ENCODE peak calls at places on chromosomes 2 and 18, in eight cellular contexts. One of them, this sample, is unnamed.

GRCh38 chr18:46283895-46284295 is 179.7 kb downstream of the HAUS1 start:
- DNase-seq in Calu3: no peak
- DNase-seq in H9: peak
- DNase-seq in T-cell: no peak
- DNase-seq in osteoblast: no peak
- DNase-seq in A172: no peak
- DNase-seq in dorsolateral prefrontal cortex: no peak
- DNase-seq in right cardiac atrium: no peak
- DNase-seq in this sample: no peak

GRCh38 chr2:19714926-19715325 is 186.9 kb downstream of the TTC32 start:
- DNase-seq in H9: no peak
- DNase-seq in osteoblast: no peak
- DNase-seq in right cardiac atrium: no peak
- DNase-seq in T-cell: no peak
- DNase-seq in A172: no peak
- DNase-seq in Calu3: no peak
- DNase-seq in dorsolateral prefrontal cortex: no peak
- DNase-seq in this sample: no peak

GRCh38 chr18:12838178-12838634 is 45.8 kb downstream of the PTPN2 start:
- DNase-seq in T-cell: no peak
- DNase-seq in A172: peak
- DNase-seq in right cardiac atrium: no peak
- DNase-seq in dorsolateral prefrontal cortex: no peak
- DNase-seq in Calu3: peak
- DNase-seq in H9: no peak
- DNase-seq in osteoblast: no peak
- DNase-seq in this sample: peak

GRCh38 chr2:40279001-40279400 is 172.9 kb downstream of the SLC8A1 start:
- DNase-seq in H9: no peak
- DNase-seq in osteoblast: no peak
- DNase-seq in T-cell: no peak
- DNase-seq in dorsolateral prefrontal cortex: no peak
- DNase-seq in Calu3: no peak
- DNase-seq in A172: no peak
- DNase-seq in right cardiac atrium: no peak
- DNase-seq in this sample: peak

GRCh38 chr2:239472220-239472775 is 71.5 kb upstream of the HDAC4 start:
- DNase-seq in right cardiac atrium: no peak
- DNase-seq in dorsolateral prefrontal cortex: no peak
- DNase-seq in osteoblast: no peak
- DNase-seq in H9: no peak
- DNase-seq in T-cell: no peak
- DNase-seq in Calu3: no peak
- DNase-seq in A172: no peak
- DNase-seq in this sample: no peak

GRCh38 chr2:38474833-38475566 is 97.9 kb upstream of the ATL2 start:
- DNase-seq in dorsolateral prefrontal cortex: no peak
- DNase-seq in right cardiac atrium: no peak
- DNase-seq in T-cell: no peak
- DNase-seq in osteoblast: no peak
- DNase-seq in A172: no peak
- DNase-seq in Calu3: peak
- DNase-seq in H9: no peak
- DNase-seq in this sample: no peak

GRCh38 chr2:70835643-70836042 is at the start of gene CD207:
- DNase-seq in H9: no peak
- DNase-seq in Calu3: no peak
- DNase-seq in right cardiac atrium: no peak
- DNase-seq in T-cell: no peak
- DNase-seq in osteoblast: no peak
- DNase-seq in dorsolateral prefrontal cortex: no peak
- DNase-seq in A172: no peak
- DNase-seq in this sample: no peak

GRCh38 chr2:131039535-131039907 is 53.7 kb downstream of the FAM168B start:
- DNase-seq in Calu3: no peak
- DNase-seq in A172: no peak
- DNase-seq in osteoblast: no peak
- DNase-seq in dorsolateral prefrontal cortex: peak
- DNase-seq in H9: no peak
- DNase-seq in T-cell: no peak
- DNase-seq in right cardiac atrium: no peak
- DNase-seq in this sample: no peak

GRCh38 chr18:54822872-54823845 is 5.1 kb upstream of the RAB27B start:
- DNase-seq in H9: no peak
- DNase-seq in right cardiac atrium: no peak
- DNase-seq in osteoblast: peak
- DNase-seq in A172: peak
- DNase-seq in dorsolateral prefrontal cortex: no peak
- DNase-seq in T-cell: no peak
- DNase-seq in Calu3: peak
- DNase-seq in this sample: peak

GRCh38 chr2:201419057-201419635 is 32.1 kb downstream of the TRAK2 start:
- DNase-seq in Calu3: no peak
- DNase-seq in H9: no peak
- DNase-seq in right cardiac atrium: no peak
- DNase-seq in T-cell: no peak
- DNase-seq in dorsolateral prefrontal cortex: no peak
- DNase-seq in osteoblast: no peak
- DNase-seq in A172: peak
- DNase-seq in this sample: no peak

GRCh38 chr2:176269319-176270099 is at the start of gene MTX2:
- DNase-seq in osteoblast: peak
- DNase-seq in dorsolateral prefrontal cortex: peak
- DNase-seq in Calu3: peak
- DNase-seq in A172: peak
- DNase-seq in T-cell: peak
- DNase-seq in H9: peak
- DNase-seq in right cardiac atrium: peak
- DNase-seq in this sample: peak

GRCh38 chr18:11324956-11325873 is 175.8 kb upstream of the PIEZO2 start:
- DNase-seq in dorsolateral prefrontal cortex: no peak
- DNase-seq in T-cell: no peak
- DNase-seq in H9: no peak
- DNase-seq in Calu3: no peak
- DNase-seq in right cardiac atrium: no peak
- DNase-seq in A172: peak
- DNase-seq in osteoblast: peak
- DNase-seq in this sample: peak

GRCh38 chr18:30982285-30982992 is 60.1 kb downstream of the DSC3 start:
- DNase-seq in dorsolateral prefrontal cortex: no peak
- DNase-seq in right cardiac atrium: peak
- DNase-seq in Calu3: no peak
- DNase-seq in T-cell: no peak
- DNase-seq in H9: no peak
- DNase-seq in A172: no peak
- DNase-seq in osteoblast: peak
- DNase-seq in this sample: no peak

GRCh38 chr2:47490406-47490805 is 87.5 kb downstream of the MSH2 start:
- DNase-seq in right cardiac atrium: no peak
- DNase-seq in Calu3: no peak
- DNase-seq in dorsolateral prefrontal cortex: no peak
- DNase-seq in H9: no peak
- DNase-seq in A172: no peak
- DNase-seq in osteoblast: no peak
- DNase-seq in T-cell: no peak
- DNase-seq in this sample: no peak

GRCh38 chr2:25168256-25169072 is at the start of gene POMC:
- DNase-seq in Calu3: peak
- DNase-seq in osteoblast: peak
- DNase-seq in right cardiac atrium: peak
- DNase-seq in H9: peak
- DNase-seq in A172: no peak
- DNase-seq in T-cell: no peak
- DNase-seq in dorsolateral prefrontal cortex: no peak
- DNase-seq in this sample: peak

GRCh38 chr2:150486539-150487484 is 655 bp downstream of the RND3 start:
- DNase-seq in osteoblast: peak
- DNase-seq in T-cell: no peak
- DNase-seq in Calu3: no peak
- DNase-seq in right cardiac atrium: peak
- DNase-seq in dorsolateral prefrontal cortex: no peak
- DNase-seq in H9: peak
- DNase-seq in A172: no peak
- DNase-seq in this sample: peak

GRCh38 chr2:26175191-26175715 is 2.4 kb downstream of the GAREM2 start:
- DNase-seq in A172: no peak
- DNase-seq in osteoblast: peak
- DNase-seq in right cardiac atrium: no peak
- DNase-seq in H9: no peak
- DNase-seq in dorsolateral prefrontal cortex: peak
- DNase-seq in T-cell: no peak
- DNase-seq in Calu3: no peak
- DNase-seq in this sample: no peak

GRCh38 chr18:31973929-31974546 is 31.1 kb upstream of the TRAPPC8 start:
- DNase-seq in H9: no peak
- DNase-seq in A172: no peak
- DNase-seq in dorsolateral prefrontal cortex: no peak
- DNase-seq in Calu3: no peak
- DNase-seq in right cardiac atrium: no peak
- DNase-seq in T-cell: no peak
- DNase-seq in osteoblast: no peak
- DNase-seq in this sample: no peak

GRCh38 chr2:203330434-203330833 is 2.2 kb downstream of the ABI2 start:
- DNase-seq in A172: no peak
- DNase-seq in Calu3: no peak
- DNase-seq in H9: no peak
- DNase-seq in osteoblast: peak
- DNase-seq in right cardiac atrium: no peak
- DNase-seq in T-cell: no peak
- DNase-seq in dorsolateral prefrontal cortex: no peak
- DNase-seq in this sample: peak

GRCh38 chr2:170176212-170176611 is 1.7 kb upstream of the MYO3B start:
- DNase-seq in T-cell: no peak
- DNase-seq in Calu3: no peak
- DNase-seq in osteoblast: no peak
- DNase-seq in right cardiac atrium: no peak
- DNase-seq in H9: no peak
- DNase-seq in A172: no peak
- DNase-seq in dorsolateral prefrontal cortex: no peak
- DNase-seq in this sample: no peak

GRCh38 chr2:6626406-6627012 is 239.2 kb downstream of the CMPK2 start:
- DNase-seq in dorsolateral prefrontal cortex: no peak
- DNase-seq in T-cell: no peak
- DNase-seq in A172: no peak
- DNase-seq in H9: no peak
- DNase-seq in Calu3: no peak
- DNase-seq in osteoblast: no peak
- DNase-seq in right cardiac atrium: no peak
- DNase-seq in this sample: no peak

GRCh38 chr18:74392323-74392722 is 64.8 kb downstream of the DIPK1C start:
- DNase-seq in dorsolateral prefrontal cortex: no peak
- DNase-seq in T-cell: no peak
- DNase-seq in Calu3: no peak
- DNase-seq in osteoblast: no peak
- DNase-seq in right cardiac atrium: no peak
- DNase-seq in A172: no peak
- DNase-seq in H9: no peak
- DNase-seq in this sample: no peak

GRCh38 chr2:4763009-4763408 is 929.2 kb upstream of the SOX11 start:
- DNase-seq in H9: peak
- DNase-seq in T-cell: no peak
- DNase-seq in A172: peak
- DNase-seq in dorsolateral prefrontal cortex: no peak
- DNase-seq in Calu3: no peak
- DNase-seq in osteoblast: no peak
- DNase-seq in right cardiac atrium: no peak
- DNase-seq in this sample: peak

GRCh38 chr2:47519604-47520301 is 116.8 kb downstream of the MSH2 start:
- DNase-seq in right cardiac atrium: no peak
- DNase-seq in H9: no peak
- DNase-seq in T-cell: no peak
- DNase-seq in osteoblast: no peak
- DNase-seq in A172: no peak
- DNase-seq in Calu3: no peak
- DNase-seq in dorsolateral prefrontal cortex: no peak
- DNase-seq in this sample: no peak

GRCh38 chr2:218017211-218018053 is 14.6 kb upstream of the TNS1 start:
- DNase-seq in Calu3: no peak
- DNase-seq in T-cell: no peak
- DNase-seq in dorsolateral prefrontal cortex: no peak
- DNase-seq in right cardiac atrium: peak
- DNase-seq in A172: no peak
- DNase-seq in H9: no peak
- DNase-seq in osteoblast: peak
- DNase-seq in this sample: no peak

GRCh38 chr18:59343916-59344315 is 15.1 kb downstream of the LMAN1 start:
- DNase-seq in Calu3: no peak
- DNase-seq in osteoblast: no peak
- DNase-seq in right cardiac atrium: no peak
- DNase-seq in dorsolateral prefrontal cortex: no peak
- DNase-seq in A172: no peak
- DNase-seq in H9: no peak
- DNase-seq in T-cell: no peak
- DNase-seq in this sample: no peak

GRCh38 chr2:144580521-144581153 is 60.7 kb upstream of the ZEB2 start:
- DNase-seq in dorsolateral prefrontal cortex: no peak
- DNase-seq in A172: no peak
- DNase-seq in T-cell: no peak
- DNase-seq in Calu3: no peak
- DNase-seq in right cardiac atrium: no peak
- DNase-seq in osteoblast: no peak
- DNase-seq in H9: no peak
- DNase-seq in this sample: no peak

GRCh38 chr2:2041256-2041824 is 289.7 kb downstream of the MYT1L start:
- DNase-seq in right cardiac atrium: no peak
- DNase-seq in osteoblast: no peak
- DNase-seq in A172: no peak
- DNase-seq in dorsolateral prefrontal cortex: no peak
- DNase-seq in Calu3: no peak
- DNase-seq in T-cell: no peak
- DNase-seq in H9: no peak
- DNase-seq in this sample: no peak

GRCh38 chr2:226758886-226759660 is 40.5 kb downstream of the IRS1 start:
- DNase-seq in A172: peak
- DNase-seq in right cardiac atrium: no peak
- DNase-seq in T-cell: no peak
- DNase-seq in H9: no peak
- DNase-seq in Calu3: no peak
- DNase-seq in osteoblast: no peak
- DNase-seq in dorsolateral prefrontal cortex: no peak
- DNase-seq in this sample: peak

GRCh38 chr2:230899287-230899686 is 25.8 kb downstream of the GPR55 start:
- DNase-seq in osteoblast: no peak
- DNase-seq in A172: no peak
- DNase-seq in dorsolateral prefrontal cortex: peak
- DNase-seq in Calu3: no peak
- DNase-seq in right cardiac atrium: no peak
- DNase-seq in H9: peak
- DNase-seq in T-cell: no peak
- DNase-seq in this sample: no peak

GRCh38 chr2:121634354-121635307 is 14.6 kb downstream of the CLASP1 start:
- DNase-seq in T-cell: no peak
- DNase-seq in osteoblast: no peak
- DNase-seq in Calu3: peak
- DNase-seq in dorsolateral prefrontal cortex: no peak
- DNase-seq in right cardiac atrium: no peak
- DNase-seq in A172: peak
- DNase-seq in H9: no peak
- DNase-seq in this sample: peak

This sample was measured in kidney tubule cell.